ENCODE peak calls at places on chromosomes 4 and X, in nine cellular contexts. G is GM12864, Q is epithelial cell of esophagus, L is HCT116, T is left ventricle myocardium inferior, E is cardiac fibroblast, N is fibroblast of lung, M is AG10803, B is esophagus squamous epithelium. R is an unnamed sample.

GRCh38 chr4:187668683-187669082 is 326.9 kb upstream of the ZFP42 start:
- DNase-seq in G (no peak), B (no peak), T (no peak), L (no peak), Q (peak; percentile 78), N (peak; percentile 50), M (no peak), E (peak; percentile 76), R (no peak)

GRCh38 chr4:7199129-7199725 is 6.9 kb downstream of the SORCS2 start:
- DNase-seq in Q (no peak), G (no peak), B (no peak), E (no peak), N (no peak), T (no peak), M (no peak), L (no peak), R (no peak)

GRCh38 chr4:106109929-106110328 is 206.1 kb downstream of the TBCK start:
- DNase-seq in E (no peak), N (no peak), G (no peak), Q (no peak), L (no peak), M (no peak), B (no peak), T (no peak), R (no peak)

GRCh38 chr4:41957634-41958033 is 22.4 kb downstream of the TMEM33 start:
- DNase-seq in E (peak; percentile 35), G (peak; percentile 5), Q (peak; percentile 28), M (no peak), L (peak; percentile 24), T (no peak), N (no peak), B (no peak), R (peak; percentile 23)

GRCh38 chrX:112941209-112941788 is 100.7 kb upstream of the AMOT start:
- DNase-seq in T (no peak), G (peak; percentile 4), M (peak; percentile 2), N (no peak), E (no peak), Q (peak; percentile 1), L (no peak), B (no peak), R (no peak)

GRCh38 chrX:43552703-43553102 is 103.4 kb upstream of the MAOA start:
- DNase-seq in Q (no peak), N (no peak), E (no peak), L (no peak), T (no peak), B (no peak), G (no peak), M (no peak), R (no peak)

GRCh38 chrX:153379971-153380581 is 21.1 kb downstream of the PNMA6E start:
- DNase-seq in B (no peak), G (no peak), M (no peak), L (no peak), T (no peak), E (no peak), N (no peak), Q (no peak), R (no peak)

GRCh38 chr4:55010550-55010949 is 114.8 kb downstream of the KDR start:
- DNase-seq in L (no peak), G (no peak), B (no peak), E (no peak), N (no peak), M (no peak), Q (no peak), T (no peak), R (no peak)

GRCh38 chrX:108199691-108200090 is 108.1 kb downstream of the ATG4A start:
- DNase-seq in G (no peak), M (peak; percentile 6), N (peak; percentile 15), T (no peak), B (no peak), L (peak; percentile 27), Q (peak; percentile 43), E (peak; percentile 54), R (peak; percentile 59)

GRCh38 chr4:77194989-77195388 is 38.0 kb downstream of the CCNG2 start:
- DNase-seq in M (no peak), N (no peak), L (no peak), T (no peak), Q (peak; percentile 35), B (no peak), E (no peak), G (no peak), R (no peak)

GRCh38 chrX:117985241-117985640 is 131.4 kb downstream of the KLHL13 start:
- DNase-seq in E (no peak), T (no peak), G (no peak), B (no peak), L (no peak), Q (peak; percentile 18), N (no peak), M (no peak), R (no peak)

GRCh38 chrX:13837290-13837745 is 20.4 kb upstream of the GPM6B start:
- DNase-seq in Q (no peak), B (no peak), L (no peak), T (no peak), M (no peak), E (no peak), G (no peak), N (peak; percentile 9), R (no peak)

GRCh38 chr4:9977518-9978031 is 43.7 kb downstream of the SLC2A9 start:
- DNase-seq in Q (no peak), N (no peak), L (no peak), M (no peak), G (no peak), B (no peak), E (no peak), T (no peak), R (no peak)

GRCh38 chrX:40852573-40852972 is 117.2 kb upstream of the MED14 start:
- DNase-seq in G (no peak), B (no peak), E (no peak), N (no peak), T (no peak), L (no peak), M (no peak), Q (no peak), R (no peak)

GRCh38 chrX:41010188-41010846 is 74.9 kb upstream of the USP9X start:
- DNase-seq in T (peak; percentile 73), M (peak; percentile 87), N (peak; percentile 90), L (no peak), G (no peak), E (peak; percentile 95), B (peak; percentile 10), Q (peak; percentile 87), R (peak; percentile 98)

GRCh38 chr4:152277333-152277732 is 258.6 kb downstream of the FBXW7 start:
- DNase-seq in E (no peak), L (no peak), Q (no peak), G (no peak), T (no peak), N (no peak), B (no peak), M (no peak), R (no peak)

GRCh38 chr4:8381814-8382581 is 58.5 kb downstream of the ACOX3 start:
- DNase-seq in L (no peak), M (no peak), T (peak; percentile 14), G (no peak), E (no peak), N (no peak), Q (no peak), B (no peak), R (no peak)

GRCh38 chr4:145679991-145680455 is at the start of gene C4orf51:
- DNase-seq in Q (peak; percentile 59), N (peak; percentile 87), L (no peak), B (no peak), M (peak; percentile 69), G (no peak), E (peak; percentile 63), T (no peak), R (peak; percentile 48)

GRCh38 chrX:109926743-109927662 is 75.9 kb upstream of the TMEM164 start:
- DNase-seq in M (no peak), N (no peak), Q (no peak), E (no peak), L (no peak), G (no peak), B (no peak), T (no peak), R (no peak)

GRCh38 chrX:2325076-2325784 is 175.5 kb downstream of the DHRSX start:
- DNase-seq in G (no peak), L (no peak), B (no peak), E (peak; percentile 81), M (peak; percentile 57), Q (no peak), N (peak; percentile 96), T (peak; percentile 32), R (peak; percentile 59)

DNA sequence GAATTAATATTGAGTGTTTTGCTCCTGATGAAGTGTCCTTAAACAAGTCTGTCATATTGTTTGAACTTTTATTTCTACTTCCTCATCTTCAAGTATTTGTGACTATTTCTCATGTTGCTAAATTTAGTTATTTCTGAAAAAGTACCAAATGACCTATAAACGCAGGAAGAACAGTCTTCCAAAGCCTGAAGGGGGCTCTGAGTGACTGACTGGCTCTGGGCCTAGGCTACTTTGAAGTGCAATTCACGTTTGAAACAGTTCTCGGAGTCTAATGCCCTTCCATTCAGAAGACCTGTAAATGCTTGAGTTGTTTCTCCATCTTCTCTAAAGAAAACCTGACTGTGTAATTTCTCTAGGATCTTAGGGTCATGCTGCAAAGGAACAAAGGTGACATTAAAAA is 26.5 kb downstream of the GALNT7 start:
- DNase-seq in T (no peak), B (no peak), G (no peak), L (no peak), M (no peak), E (no peak), N (no peak), Q (no peak), R (no peak)
- TF ChIP-seq CTCF in T (no peak), B (no peak), G (no peak), L (no peak), M (no peak), E (no peak), N (no peak), Q (no peak), R (no peak)

GRCh38 chr4:94544811-94545210 is 93.1 kb downstream of the PDLIM5 start:
- DNase-seq in B (no peak), G (no peak), N (no peak), Q (peak; percentile 74), T (no peak), M (no peak), E (peak; percentile 58), L (no peak), R (peak; percentile 31)
- H3K4me3 ChIP-seq in B (no peak overlapping the region), G (no peak overlapping the region), N (no peak overlapping the region), Q (no peak overlapping the region), T (no peak overlapping the region), M (no peak overlapping the region), E (no peak overlapping the region), L (no peak overlapping the region), R (no peak overlapping the region)

DNA sequence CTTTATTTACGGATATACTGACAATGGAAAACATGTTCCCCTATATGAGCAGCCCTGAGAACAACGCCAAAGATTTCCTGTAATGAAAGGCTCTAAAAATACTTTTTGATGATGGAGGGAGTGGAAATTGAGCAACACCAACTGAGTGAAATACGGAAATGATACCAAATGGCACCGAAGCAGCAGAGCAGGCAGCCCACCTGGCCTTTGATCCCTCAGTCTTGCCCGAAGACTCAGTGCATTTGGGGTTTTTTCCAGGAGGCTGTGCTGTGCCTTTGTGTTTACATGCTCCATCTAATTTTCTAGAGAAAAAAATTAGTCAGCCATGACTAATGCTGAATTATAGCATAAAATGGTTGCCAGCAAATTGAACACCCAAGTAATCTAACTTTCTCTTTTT is 169.9 kb upstream of the RBPJ start:
- DNase-seq in T (no peak), M (no peak), Q (peak; percentile 42), G (no peak), L (no peak), N (peak; percentile 57), E (peak; percentile 64), B (no peak), R (peak; percentile 39)
- TF ChIP-seq CTCF in T (no peak), M (no peak), Q (no peak), G (no peak), L (no peak), N (no peak), E (no peak), B (no peak), R (no peak)

GRCh38 chrX:67288958-67289641 is 254.7 kb upstream of the AR start:
- DNase-seq in Q (no peak), L (no peak), B (no peak), T (peak; percentile 11), G (no peak), E (no peak), M (peak; percentile 4), N (no peak), R (no peak)
- H3K4me3 ChIP-seq in Q (no peak overlapping the region), L (no peak overlapping the region), B (no peak overlapping the region), T (no peak overlapping the region), G (no peak overlapping the region), E (no peak overlapping the region), M (no peak overlapping the region), N (no peak overlapping the region), R (no peak overlapping the region)

R was measured in fibroblast of pulmonary artery.